ENCODE peak calls at places on chromosomes 4 and X, in six cellular contexts. L is substantia nigra, B is right lobe of liver, M is body of pancreas, H is colonic mucosa, A is OCI-LY7. J is an unnamed sample.

GRCh38 chr4:84379881-84380618 is 119.0 kb downstream of the NKX6-1 start:
- DNase-seq in L (no peak), B (no peak), M (no peak), H (no peak), A (no peak), J (no peak)

GRCh38 chrX:19758536-19758935 is 128.9 kb downstream of the SH3KBP1 start:
- DNase-seq in L (no peak), B (no peak), M (no peak), H (no peak), A (peak), J (no peak)

GRCh38 chr4:73606465-73606974 is 13.7 kb downstream of the RASSF6 start:
- DNase-seq in L (no peak), B (no peak), M (no peak), H (peak), A (peak), J (no peak)

GRCh38 chrX:131405497-131405896 is 116.4 kb upstream of the IGSF1 start:
- DNase-seq in L (no peak), B (no peak), M (no peak), H (no peak), A (no peak), J (no peak)

GRCh38 chrX:134990475-134991473 is at the start of gene SMIM10:
- DNase-seq in L (peak), B (peak), M (peak), H (peak), A (peak), J (peak)

GRCh38 chrX:54786972-54787371 is 11.1 kb downstream of the ITIH6 start:
- DNase-seq in L (no peak), B (no peak), M (no peak), H (peak), A (peak), J (no peak)

GRCh38 chr4:153788064-153788418 is 842 bp downstream of the SFRP2 start:
- DNase-seq in L (no peak), B (peak), M (no peak), H (no peak), A (no peak), J (no peak)

GRCh38 chr4:6463311-6464289 is 8.8 kb downstream of the PPP2R2C start:
- DNase-seq in L (peak), B (no peak), M (no peak), H (no peak), A (no peak), J (peak)

GRCh38 chr4:89685277-89685676 is 151.7 kb downstream of the SNCA start:
- DNase-seq in L (no peak), B (no peak), M (no peak), H (no peak), A (no peak), J (no peak)

GRCh38 chr4:16750882-16751642 is 147.4 kb downstream of the LDB2 start:
- DNase-seq in L (no peak), B (no peak), M (no peak), H (no peak), A (no peak), J (no peak)

GRCh38 chrX:124274438-124275166 is 57.9 kb upstream of the TEX13D start:
- DNase-seq in L (no peak), B (no peak), M (no peak), H (no peak), A (no peak), J (no peak)

GRCh38 chr4:159010563-159011260 is 92.2 kb upstream of the RAPGEF2 start:
- DNase-seq in L (no peak), B (peak), M (peak), H (peak), A (no peak), J (peak)

GRCh38 chrX:33741807-33742206 is 390.3 kb downstream of the FAM47A start:
- DNase-seq in L (no peak), B (no peak), M (no peak), H (no peak), A (no peak), J (no peak)

GRCh38 chr4:7901274-7901845 is 38.3 kb downstream of the AFAP1 start:
- DNase-seq in L (no peak), B (no peak), M (no peak), H (no peak), A (no peak), J (no peak)

GRCh38 chr4:151362404-151363164 is 37.2 kb upstream of the SH3D19 start:
- DNase-seq in L (peak), B (peak), M (peak), H (peak), A (peak), J (peak)

GRCh38 chrX:119155416-119156035 is 27.9 kb upstream of the KIAA1210 start:
- DNase-seq in L (no peak), B (no peak), M (no peak), H (peak), A (no peak), J (no peak)

GRCh38 chr4:112765317-112765989 is 128.5 kb downstream of the LARP7 start:
- DNase-seq in L (no peak), B (no peak), M (no peak), H (no peak), A (peak), J (no peak)

GRCh38 chrX:119516157-119516702 is 48.0 kb downstream of the SLC25A5 start:
- DNase-seq in L (no peak), B (no peak), M (peak), H (peak), A (peak), J (peak)

GRCh38 chr4:3703677-3704521 is 62.3 kb upstream of the ADRA2C start:
- DNase-seq in L (no peak), B (no peak), M (peak), H (no peak), A (no peak), J (no peak)

GRCh38 chr4:107825072-107825789 is 499 bp downstream of the SGMS2 start:
- DNase-seq in L (peak), B (peak), M (peak), H (peak), A (no peak), J (no peak)

GRCh38 chr4:82097504-82097903 is 276.3 kb downstream of the HNRNPD start:
- DNase-seq in L (no peak), B (no peak), M (no peak), H (no peak), A (no peak), J (no peak)

GRCh38 chr4:27123050-27123768 is 262.6 kb downstream of the STIM2 start:
- DNase-seq in L (no peak), B (no peak), M (no peak), H (peak), A (no peak), J (no peak)

GRCh38 chr4:155946486-155946885 is 7.2 kb downstream of the CTSO start:
- DNase-seq in L (no peak), B (no peak), M (no peak), H (no peak), A (no peak), J (no peak)

DNA sequence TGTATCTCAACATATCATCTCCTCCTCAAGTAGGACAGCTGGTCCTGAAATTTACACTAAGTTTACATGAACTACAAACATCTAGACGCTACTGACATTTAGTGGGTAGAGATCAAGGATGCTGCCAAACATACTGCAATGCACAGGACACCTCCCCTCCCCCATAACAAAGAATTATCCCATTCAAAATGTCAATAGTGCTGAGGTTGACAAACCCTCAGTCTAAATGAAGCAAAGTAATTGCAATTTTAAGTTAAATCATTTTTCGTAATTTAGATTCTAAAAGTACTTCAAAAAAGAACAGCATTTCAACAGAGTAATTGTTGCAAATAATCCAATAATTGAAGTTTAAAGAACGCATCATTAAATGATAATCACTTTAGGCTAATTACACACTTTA is 1.2 kb downstream of the PRMT9 start:
- DNase-seq in L (no peak), B (no peak), M (no peak), H (no peak), A (no peak), J (no peak)
- H3K27ac ChIP-seq in L (no peak), B (no peak), M (no peak), H (no peak), A (no peak), J (no peak)

GRCh38 chr4:2261110-2261852 is 628 bp downstream of the MXD4 start:
- DNase-seq in L (no peak), B (peak), M (peak), H (peak), A (peak), J (no peak)
- H3K27ac ChIP-seq in L (peak), B (peak), M (peak), H (peak), A (no peak), J (peak)

DNA sequence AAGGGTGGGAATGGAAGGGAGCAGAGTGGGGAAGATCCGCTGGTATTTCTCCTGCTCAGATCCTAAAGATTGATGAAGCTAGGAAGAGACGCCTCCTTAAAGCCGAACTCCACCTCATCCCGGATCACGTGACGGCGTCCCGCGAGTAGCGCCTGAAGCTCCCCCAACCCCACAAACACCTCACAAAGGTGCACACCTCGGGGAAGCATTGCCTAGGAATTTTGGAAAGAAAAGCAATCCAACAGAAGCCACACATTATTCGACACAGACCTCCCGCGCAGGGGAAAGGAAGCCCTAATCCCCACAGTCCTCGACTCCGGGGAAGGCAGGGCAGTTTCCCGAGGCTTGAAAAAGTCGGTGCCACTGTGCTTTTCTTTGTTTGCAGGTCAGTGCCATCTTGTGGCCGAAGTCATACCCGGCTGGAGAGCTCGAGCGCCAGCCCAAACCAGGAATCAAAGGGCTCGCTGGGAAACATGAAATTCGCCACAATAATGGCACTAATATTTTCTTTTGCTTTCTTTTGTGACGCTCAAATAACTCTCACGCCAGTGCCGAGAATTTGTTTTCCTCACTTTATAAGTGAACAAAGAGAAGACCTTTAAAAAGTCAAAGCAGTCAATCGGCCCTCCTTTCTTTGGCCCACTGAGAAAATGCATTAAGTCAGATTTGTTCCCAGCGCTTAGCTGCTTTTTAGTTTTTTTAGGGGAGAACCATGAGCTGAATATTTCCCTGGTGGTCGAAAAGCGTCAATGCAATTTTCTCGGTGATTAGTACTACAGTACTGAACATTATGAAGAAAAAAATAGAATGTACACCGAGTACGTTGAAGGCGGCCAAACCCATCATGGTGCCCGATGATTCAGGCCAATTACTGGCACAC is at the start of gene NPY1R:
- DNase-seq in L (peak), B (peak), M (peak), H (peak), A (peak), J (peak)
- H3K27ac ChIP-seq in L (no peak), B (peak), M (peak), H (no peak), A (no peak), J (peak)

DNA sequence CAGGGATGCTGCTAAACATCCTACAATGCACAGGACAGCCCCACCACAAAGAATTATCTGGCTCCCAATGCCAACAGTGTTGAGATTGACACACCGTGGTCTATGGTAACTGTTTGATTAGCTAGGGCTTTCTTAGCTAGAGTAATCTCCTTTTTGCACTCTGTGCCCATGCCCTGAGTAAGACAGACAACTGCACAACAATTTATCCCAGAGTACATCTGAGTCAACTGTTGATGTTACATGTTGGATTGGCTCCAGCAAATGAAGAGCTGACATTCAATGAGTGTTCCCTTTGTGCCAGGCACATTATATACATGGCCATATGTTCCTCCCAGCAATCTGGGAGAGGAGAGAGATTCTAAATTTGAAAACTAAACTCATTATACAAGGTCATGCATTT is 3.8 kb upstream of the FAM9C start:
- DNase-seq in L (no peak), B (no peak), M (no peak), H (no peak), A (no peak), J (no peak)
- H3K27ac ChIP-seq in L (no peak), B (no peak), M (no peak), H (no peak), A (no peak), J (no peak)

GRCh38 chrX:74242484-74243138 is 61.4 kb upstream of the ZCCHC13 start:
- DNase-seq in L (no peak), B (peak), M (no peak), H (no peak), A (no peak), J (no peak)

GRCh38 chrX:74246524-74246923 is 57.5 kb upstream of the ZCCHC13 start:
- DNase-seq in L (no peak), B (no peak), M (no peak), H (no peak), A (no peak), J (no peak)

GRCh38 chrX:74238771-74239170 is 65.2 kb upstream of the ZCCHC13 start:
- DNase-seq in L (no peak), B (no peak), M (no peak), H (no peak), A (no peak), J (no peak)

DNA sequence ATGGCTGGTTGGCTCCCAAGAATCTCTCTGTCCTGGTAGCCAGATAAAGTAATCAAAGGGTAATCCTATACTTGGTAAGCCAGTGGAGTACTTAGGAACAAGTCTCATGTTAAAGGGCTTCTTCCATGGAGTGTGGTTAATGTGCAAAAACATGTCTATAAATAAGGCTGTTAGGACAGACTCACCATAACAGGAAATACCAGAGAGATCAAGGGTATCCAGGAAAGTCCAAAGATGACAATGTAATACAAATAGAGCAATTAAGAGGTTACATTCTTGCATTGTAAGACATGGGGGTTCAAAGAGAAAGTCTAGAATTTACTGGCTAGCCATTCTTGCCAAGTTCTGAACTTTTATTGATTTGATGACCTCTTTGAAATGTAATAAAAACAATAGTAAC is 61.9 kb upstream of the ZCCHC13 start:
- DNase-seq in L (no peak), B (no peak), M (no peak), H (no peak), A (no peak), J (no peak)
- H3K27ac ChIP-seq in L (no peak), B (no peak), M (no peak), H (peak), A (no peak), J (no peak)

J was measured in caudate nucleus.